ENCODE peak calls at places on chromosomes 5 and 9, in six cellular contexts. P, E, I, K, H and Y are unnamed samples.

GRCh38 chr5:128464596-128464995 is 73.4 kb downstream of the FBN2 start:
- DNase-seq in P (no peak), H (no peak), K (no peak), E (no peak), I (no peak), Y (no peak)

GRCh38 chr9:136803551-136804508 is 3.9 kb upstream of the RABL6 start:
- DNase-seq in H (no peak), E (no peak), I (no peak), P (no peak), K (no peak), Y (no peak)

GRCh38 chr5:96781031-96781733 is 26.6 kb downstream of the ERAP1 start:
- DNase-seq in I (no peak), H (no peak), E (no peak), P (no peak), K (no peak), Y (no peak)

GRCh38 chr9:130448035-130448624 is 3.4 kb downstream of the ASS1 start:
- DNase-seq in H (no peak), K (no peak), E (no peak), I (no peak), P (no peak), Y (peak)

GRCh38 chr5:126414874-126415502 is 8.2 kb upstream of the GRAMD2B start:
- DNase-seq in E (no peak), K (no peak), H (peak), P (no peak), I (no peak), Y (no peak)

GRCh38 chr5:13591621-13592020 is 352.9 kb downstream of the DNAH5 start:
- DNase-seq in E (no peak), H (no peak), P (no peak), I (no peak), K (no peak), Y (no peak)

GRCh38 chr9:134375430-134376385 is 49.5 kb downstream of the RXRA start:
- DNase-seq in H (peak), K (no peak), I (no peak), E (no peak), P (peak), Y (no peak)

GRCh38 chr5:59174248-59174844 is 591.5 kb downstream of the RAB3C start:
- DNase-seq in I (no peak), K (peak), E (no peak), P (no peak), H (no peak), Y (peak)

GRCh38 chr5:170434953-170435605 is 45.9 kb upstream of the KCNMB1 start:
- DNase-seq in H (peak), K (peak), I (peak), P (peak), E (peak), Y (peak)

GRCh38 chr5:113770648-113771047 is 257.2 kb downstream of the YTHDC2 start:
- DNase-seq in H (no peak), I (no peak), K (no peak), E (no peak), P (no peak), Y (no peak)

GRCh38 chr5:90135979-90136378 is 273.6 kb downstream of the CETN3 start:
- DNase-seq in K (peak), P (no peak), I (peak), E (no peak), H (no peak), Y (peak)

GRCh38 chr5:56160723-56161445 is 72.2 kb downstream of the ANKRD55 start:
- DNase-seq in H (no peak), K (no peak), I (no peak), P (no peak), E (no peak), Y (no peak)

GRCh38 chr5:111854196-111854595 is 97.2 kb upstream of the NREP start:
- DNase-seq in I (no peak), K (no peak), H (no peak), E (no peak), P (no peak), Y (no peak)

GRCh38 chr5:163760498-163760897 is 255.1 kb downstream of the MAT2B start:
- DNase-seq in E (no peak), I (no peak), K (no peak), H (no peak), P (no peak), Y (no peak)

GRCh38 chr9:136334541-136334940 is 7.2 kb downstream of the GPSM1 start:
- DNase-seq in E (no peak), I (no peak), P (no peak), H (no peak), K (no peak), Y (no peak)

GRCh38 chr5:115191439-115192031 is 21.8 kb upstream of the TRIM36 start:
- DNase-seq in H (no peak), I (no peak), K (no peak), P (no peak), E (no peak), Y (no peak)

GRCh38 chr9:4640027-4640426 is 22.1 kb upstream of the PLPP6 start:
- DNase-seq in H (no peak), K (peak), P (no peak), E (no peak), I (peak), Y (peak)

GRCh38 chr5:83927140-83927733 is 206.6 kb upstream of the HAPLN1 start:
- DNase-seq in P (peak), K (peak), E (no peak), H (peak), I (peak), Y (peak)

GRCh38 chr5:72015103-72015548 is 92.1 kb upstream of the MAP1B start:
- DNase-seq in P (peak), H (peak), K (no peak), I (no peak), E (no peak), Y (no peak)

DNA sequence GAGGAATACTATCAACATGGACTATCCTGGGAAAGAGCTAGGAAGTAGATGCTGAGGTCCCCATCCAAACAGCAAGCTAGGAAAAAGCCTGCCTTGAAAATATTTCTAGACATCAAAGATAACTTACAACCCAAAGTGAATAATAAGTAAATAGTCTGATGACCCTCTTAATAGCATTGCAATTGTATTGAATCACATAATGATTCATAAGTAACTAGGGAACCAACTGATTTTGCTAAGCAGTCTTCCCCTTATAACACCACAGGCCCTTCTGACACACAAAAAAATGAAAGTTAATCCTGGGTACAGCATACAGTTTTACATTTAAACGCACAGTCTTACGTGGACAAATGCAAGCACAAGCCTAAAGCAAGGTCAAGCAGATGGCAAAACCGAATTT is 199.3 kb downstream of the RFK start:
- DNase-seq in E (no peak), P (no peak), I (no peak), H (no peak), K (no peak), Y (no peak)
- TF ChIP-seq POLR2A in E (no peak), P (no peak), I (no peak), H (no peak), K (no peak), Y (no peak)

GRCh38 chr5:108381034-108381954 is 604 bp downstream of the FBXL17 start:
- DNase-seq in E (peak), K (peak), I (peak), H (peak), P (peak), Y (peak)
- TF ChIP-seq POLR2A in E (no peak), K (peak), I (peak), H (no peak), P (peak), Y (no peak)

GRCh38 chr9:26955921-26956886 is at the start of gene IFT74:
- DNase-seq in E (peak), I (peak), K (peak), H (peak), P (peak), Y (peak)
- TF ChIP-seq POLR2A in E (peak), I (peak), K (no peak), H (no peak), P (peak), Y (peak)

GRCh38 chr5:75235711-75236110 is 967 bp downstream of the ANKRD31 start:
- DNase-seq in P (no peak), I (no peak), H (no peak), E (no peak), K (no peak), Y (peak)
- TF ChIP-seq POLR2A in P (no peak), I (no peak), H (no peak), E (no peak), K (no peak), Y (no peak)

DNA sequence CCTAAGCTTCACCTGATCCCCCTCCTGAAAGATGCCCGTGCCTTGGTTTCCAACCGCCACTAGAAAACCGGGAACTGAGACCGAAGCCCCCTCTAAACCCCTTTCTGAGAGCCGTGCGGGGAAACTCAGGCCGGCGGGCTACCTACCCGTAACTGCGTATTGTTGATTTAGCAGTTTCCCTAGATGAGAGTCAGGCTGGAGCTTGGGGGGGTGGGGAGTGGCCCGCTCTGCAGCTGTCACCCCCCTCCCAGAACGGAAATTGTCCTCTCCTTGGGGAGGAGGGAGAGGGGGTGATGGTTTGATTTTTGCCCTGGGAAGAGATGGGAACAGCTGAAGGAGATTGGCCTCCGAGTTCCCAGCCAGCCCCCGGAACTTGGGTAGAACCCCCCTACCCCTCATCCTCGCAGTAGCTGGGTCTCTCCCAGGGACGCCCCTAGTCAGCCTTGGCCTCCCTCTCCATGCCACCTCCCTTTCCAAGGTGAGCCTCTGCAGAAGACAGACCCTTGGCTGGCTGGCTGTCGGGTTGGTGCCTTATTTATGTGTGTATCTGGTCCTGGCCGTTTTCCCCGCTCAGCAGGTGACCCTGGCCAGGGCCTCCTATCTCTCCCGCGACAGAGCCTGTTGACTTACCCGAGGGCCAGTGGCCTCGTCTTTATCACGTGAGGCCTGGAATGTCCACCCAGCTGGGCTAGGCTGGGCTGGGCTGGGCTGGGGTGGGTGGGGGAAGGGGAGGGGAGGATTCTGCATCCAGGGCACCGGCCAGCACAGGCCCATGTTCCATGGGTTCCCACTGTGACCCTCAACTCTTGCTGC is 2.7 kb downstream of the CXXC5 start:
- DNase-seq in I (peak), K (peak), H (peak), E (no peak), P (peak), Y (peak)
- TF ChIP-seq POLR2A in I (peak), K (no peak), H (no peak), E (peak), P (peak), Y (no peak)

GRCh38 chr9:106963684-106964083 is 100.7 kb downstream of the ZNF462 start:
- DNase-seq in H (no peak), P (no peak), I (no peak), K (no peak), E (no peak), Y (no peak)
- TF ChIP-seq POLR2A in H (no peak), P (no peak), I (no peak), K (no peak), E (no peak), Y (no peak)

GRCh38 chr5:91367908-91368648 is 15.0 kb downstream of the ARRDC3 start:
- DNase-seq in I (no peak), H (no peak), K (no peak), P (no peak), E (no peak), Y (no peak)
- TF ChIP-seq POLR2A in I (no peak), H (no peak), K (no peak), P (peak), E (no peak), Y (no peak)

DNA sequence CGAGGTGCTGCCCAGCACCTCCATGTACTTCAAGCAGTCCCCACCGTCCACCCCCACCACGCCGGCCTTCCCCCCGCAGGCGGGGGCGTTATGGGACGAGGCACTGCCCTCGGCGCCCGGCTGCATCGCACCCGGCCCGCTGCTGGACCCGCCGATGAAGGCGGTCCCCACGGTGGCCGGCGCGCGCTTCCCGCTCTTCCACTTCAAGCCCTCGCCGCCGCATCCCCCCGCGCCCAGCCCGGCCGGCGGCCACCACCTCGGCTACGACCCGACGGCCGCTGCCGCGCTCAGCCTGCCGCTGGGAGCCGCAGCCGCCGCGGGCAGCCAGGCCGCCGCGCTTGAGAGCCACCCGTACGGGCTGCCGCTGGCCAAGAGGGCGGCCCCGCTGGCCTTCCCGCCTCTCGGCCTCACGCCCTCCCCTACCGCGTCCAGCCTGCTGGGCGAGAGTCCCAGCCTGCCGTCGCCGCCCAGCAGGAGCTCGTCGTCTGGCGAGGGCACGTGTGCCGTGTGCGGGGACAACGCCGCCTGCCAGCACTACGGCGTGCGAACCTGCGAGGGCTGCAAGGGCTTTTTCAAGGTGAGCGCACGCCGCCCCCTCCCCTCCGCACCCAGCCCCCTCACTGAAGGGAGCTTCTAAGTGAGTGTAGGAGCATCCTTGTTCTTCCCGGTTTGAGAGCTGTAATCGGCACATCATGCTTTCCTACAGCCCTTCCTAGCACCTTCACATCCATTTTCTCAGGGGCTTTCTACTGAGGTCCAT is 6.9 kb downstream of the NR4A3 start:
- DNase-seq in H (peak), I (no peak), K (no peak), E (no peak), P (peak), Y (peak)
- TF ChIP-seq POLR2A in H (no peak), I (no peak), K (no peak), E (no peak), P (no peak), Y (no peak)

DNA sequence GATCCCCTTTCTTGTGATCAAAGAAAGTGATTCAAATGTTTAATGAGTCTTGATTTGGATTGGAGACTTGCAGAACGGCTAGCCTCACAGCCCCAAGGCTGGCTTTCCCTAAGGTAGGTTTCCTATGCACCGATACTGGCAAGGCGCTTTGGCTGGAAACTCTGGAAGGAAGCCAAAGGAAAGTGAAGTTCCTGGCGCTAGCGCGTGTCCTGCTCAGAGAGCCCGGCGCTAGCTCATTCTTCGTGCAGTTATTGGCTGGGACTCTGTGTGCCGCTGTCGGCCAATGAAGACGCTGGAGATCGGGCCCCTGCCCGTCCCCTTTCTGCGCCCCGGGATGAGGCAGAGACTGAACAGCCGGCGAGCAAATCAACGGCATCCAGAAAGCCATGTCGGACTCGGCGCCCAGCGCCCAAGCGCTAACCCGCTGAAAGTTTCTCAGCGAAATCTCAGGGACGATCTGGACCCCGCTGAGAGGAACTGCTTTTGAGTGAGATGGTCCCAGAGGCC is at the start of gene PCDHGC3:
- DNase-seq in K (peak), E (peak), H (peak), P (peak), I (peak), Y (no peak)
- TF ChIP-seq POLR2A in K (no peak), E (no peak), H (no peak), P (peak), I (peak), Y (no peak)